ENCODE peak calls at places on chromosomes 6 and 20, in five cellular contexts. One of them, this sample, is unnamed.

GRCh38 chr6:116948535-116949304 is 71.7 kb downstream of the RFX6 start:
- DNase-seq in endothelial cell: no peak
- DNase-seq in GM13977: no peak
- DNase-seq in esophagus muscularis mucosa: no peak
- DNase-seq in CD4-positive, alpha-beta T cell: no peak
- DNase-seq in this sample: no peak

GRCh38 chr6:90326404-90327057 is 29.9 kb upstream of the BACH2 start:
- DNase-seq in esophagus muscularis mucosa: no peak
- DNase-seq in CD4-positive, alpha-beta T cell: no peak
- DNase-seq in endothelial cell: no peak
- DNase-seq in GM13977: no peak
- DNase-seq in this sample: peak; percentile 30

GRCh38 chr6:40328376-40328987 is 258.7 kb downstream of the LRFN2 start:
- DNase-seq in GM13977: no peak
- DNase-seq in endothelial cell: peak; percentile 38
- DNase-seq in esophagus muscularis mucosa: no peak
- DNase-seq in CD4-positive, alpha-beta T cell: peak; percentile 40
- DNase-seq in this sample: peak; percentile 59

GRCh38 chr6:30060634-30060981 is 457 bp upstream of the POLR1H start:
- DNase-seq in CD4-positive, alpha-beta T cell: no peak
- DNase-seq in GM13977: no peak
- DNase-seq in endothelial cell: peak; percentile 32
- DNase-seq in esophagus muscularis mucosa: no peak
- DNase-seq in this sample: peak; percentile 49

GRCh38 chr20:10550204-10551118 is 115.4 kb downstream of the SLX4IP start:
- DNase-seq in esophagus muscularis mucosa: peak; percentile 74
- DNase-seq in endothelial cell: no peak
- DNase-seq in CD4-positive, alpha-beta T cell: no peak
- DNase-seq in GM13977: no peak
- DNase-seq in this sample: peak; percentile 63

GRCh38 chr6:75430631-75431345 is 62.8 kb downstream of the FILIP1 start:
- DNase-seq in esophagus muscularis mucosa: no peak
- DNase-seq in endothelial cell: no peak
- DNase-seq in CD4-positive, alpha-beta T cell: no peak
- DNase-seq in GM13977: no peak
- DNase-seq in this sample: no peak

GRCh38 chr6:13917141-13917540 is 7.6 kb upstream of the RNF182 start:
- DNase-seq in CD4-positive, alpha-beta T cell: no peak
- DNase-seq in GM13977: no peak
- DNase-seq in endothelial cell: no peak
- DNase-seq in esophagus muscularis mucosa: no peak
- DNase-seq in this sample: no peak

GRCh38 chr20:18190466-18191233 is 53.0 kb downstream of the KAT14 start:
- DNase-seq in endothelial cell: no peak
- DNase-seq in esophagus muscularis mucosa: no peak
- DNase-seq in GM13977: no peak
- DNase-seq in CD4-positive, alpha-beta T cell: no peak
- DNase-seq in this sample: no peak

GRCh38 chr6:56226946-56227879 is 20.2 kb downstream of the COL21A1 start:
- DNase-seq in endothelial cell: no peak
- DNase-seq in esophagus muscularis mucosa: no peak
- DNase-seq in GM13977: no peak
- DNase-seq in CD4-positive, alpha-beta T cell: no peak
- DNase-seq in this sample: no peak

GRCh38 chr6:107866606-107867301 is 42.6 kb upstream of the SCML4 start:
- DNase-seq in endothelial cell: peak; percentile 17
- DNase-seq in CD4-positive, alpha-beta T cell: no peak
- DNase-seq in GM13977: peak; percentile 67
- DNase-seq in esophagus muscularis mucosa: no peak
- DNase-seq in this sample: peak; percentile 37

GRCh38 chr6:143501851-143502250 is 9.7 kb downstream of the FUCA2 start:
- DNase-seq in GM13977: no peak
- DNase-seq in endothelial cell: no peak
- DNase-seq in esophagus muscularis mucosa: no peak
- DNase-seq in CD4-positive, alpha-beta T cell: no peak
- DNase-seq in this sample: no peak
- TF ChIP-seq CTCF in GM13977: no peak
- TF ChIP-seq CTCF in endothelial cell: no peak
- TF ChIP-seq CTCF in esophagus muscularis mucosa: no peak
- TF ChIP-seq CTCF in CD4-positive, alpha-beta T cell: no peak
- TF ChIP-seq CTCF in this sample: no peak

GRCh38 chr20:2756056-2756611 is 44.3 kb downstream of the CPXM1 start:
- DNase-seq in endothelial cell: peak; percentile 62
- DNase-seq in GM13977: peak; percentile 26
- DNase-seq in CD4-positive, alpha-beta T cell: no peak
- DNase-seq in esophagus muscularis mucosa: no peak
- DNase-seq in this sample: peak; percentile 28
- TF ChIP-seq CTCF in endothelial cell: peak; percentile 43
- TF ChIP-seq CTCF in GM13977: peak; percentile 49
- TF ChIP-seq CTCF in CD4-positive, alpha-beta T cell: no peak
- TF ChIP-seq CTCF in esophagus muscularis mucosa: peak; percentile 16
- TF ChIP-seq CTCF in this sample: peak; percentile 35

GRCh38 chr6:166625356-166625755 is 1.7 kb downstream of the RPS6KA2 start:
- DNase-seq in CD4-positive, alpha-beta T cell: no peak
- DNase-seq in esophagus muscularis mucosa: no peak
- DNase-seq in GM13977: no peak
- DNase-seq in endothelial cell: no peak
- DNase-seq in this sample: no peak

GRCh38 chr6:166629628-166630027 is 2.6 kb upstream of the RPS6KA2 start:
- DNase-seq in CD4-positive, alpha-beta T cell: no peak
- DNase-seq in GM13977: no peak
- DNase-seq in endothelial cell: no peak
- DNase-seq in esophagus muscularis mucosa: no peak
- DNase-seq in this sample: no peak

GRCh38 chr6:166627875-166628849 is 1.1 kb upstream of the RPS6KA2 start:
- DNase-seq in CD4-positive, alpha-beta T cell: peak; percentile 49
- DNase-seq in esophagus muscularis mucosa: no peak
- DNase-seq in endothelial cell: peak; percentile 87
- DNase-seq in GM13977: peak; percentile 61
- DNase-seq in this sample: peak; percentile 57

GRCh38 chr6:166626177-166627038 is 643 bp downstream of the RPS6KA2 start:
- DNase-seq in CD4-positive, alpha-beta T cell: peak; percentile 16
- DNase-seq in esophagus muscularis mucosa: no peak
- DNase-seq in GM13977: peak; percentile 28
- DNase-seq in endothelial cell: peak; percentile 30
- DNase-seq in this sample: peak; percentile 40

DNA sequence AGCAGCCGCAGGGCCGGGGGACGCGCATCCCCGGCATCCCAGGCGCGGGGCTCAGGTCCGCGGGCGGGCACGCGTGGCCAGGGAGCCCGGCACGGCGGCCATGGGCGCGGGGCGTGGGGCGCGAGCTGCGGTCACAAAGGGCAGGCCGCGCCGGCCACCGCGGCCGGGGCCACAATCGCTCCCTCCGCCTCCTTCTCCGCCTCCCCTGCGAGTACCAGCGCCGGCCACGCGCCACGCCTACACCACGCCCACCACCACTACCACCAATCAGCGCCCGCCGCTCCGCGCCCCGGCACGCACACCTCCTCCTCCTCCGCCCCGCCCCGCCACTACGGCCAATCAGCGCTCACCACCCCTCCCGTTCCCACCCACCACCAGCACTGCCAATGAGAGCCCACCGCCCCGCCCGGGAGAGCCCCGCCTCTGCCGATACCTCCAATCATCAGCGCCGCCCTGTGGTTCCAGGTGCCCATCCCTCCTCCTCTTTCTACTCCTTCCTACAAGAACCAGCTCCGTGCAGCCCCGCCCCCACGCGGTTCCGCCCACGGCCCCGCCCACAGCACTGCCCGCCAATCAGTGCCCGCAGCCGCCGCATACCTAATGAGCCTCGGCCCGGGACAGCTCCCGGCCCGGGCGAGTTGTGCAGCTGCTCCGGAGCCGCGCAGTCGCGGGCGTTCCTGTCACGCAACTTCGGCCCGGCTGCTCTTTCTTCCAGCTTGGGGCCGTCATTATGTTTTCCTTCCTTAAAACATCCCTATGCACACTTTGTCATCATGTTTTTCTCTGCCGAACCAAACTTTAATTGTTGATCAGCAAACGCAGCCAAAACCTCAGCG is at the start of gene RPS6KA2:
- DNase-seq in CD4-positive, alpha-beta T cell: peak; percentile 100
- DNase-seq in esophagus muscularis mucosa: peak; percentile 100
- DNase-seq in endothelial cell: peak; percentile 100
- DNase-seq in GM13977: peak; percentile 99
- DNase-seq in this sample: peak; percentile 100
- TF ChIP-seq CTCF in CD4-positive, alpha-beta T cell: no peak
- TF ChIP-seq CTCF in esophagus muscularis mucosa: no peak
- TF ChIP-seq CTCF in endothelial cell: no peak
- TF ChIP-seq CTCF in GM13977: no peak
- TF ChIP-seq CTCF in this sample: no peak

DNA sequence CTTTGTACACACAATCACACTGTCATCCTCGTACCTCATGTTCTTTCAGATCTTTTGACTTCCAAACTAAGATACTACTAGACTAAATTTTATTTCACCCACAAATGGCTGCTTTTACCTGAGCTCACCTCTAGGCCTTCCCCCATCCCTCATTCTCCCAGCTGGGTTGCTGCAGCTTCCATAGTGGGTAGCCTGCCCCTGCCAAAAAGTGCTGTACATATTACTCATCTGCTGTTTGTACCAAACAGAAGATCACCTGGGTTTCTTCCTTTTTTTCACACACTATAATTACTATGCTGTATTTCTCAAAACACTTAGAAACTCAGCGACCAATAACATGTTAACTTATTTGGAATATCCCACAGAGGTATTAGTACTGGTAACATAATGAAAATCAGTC is 267.6 kb upstream of the PRDM1 start:
- DNase-seq in CD4-positive, alpha-beta T cell: no peak
- DNase-seq in GM13977: no peak
- DNase-seq in endothelial cell: no peak
- DNase-seq in esophagus muscularis mucosa: no peak
- DNase-seq in this sample: no peak
- TF ChIP-seq CTCF in CD4-positive, alpha-beta T cell: no peak
- TF ChIP-seq CTCF in GM13977: no peak
- TF ChIP-seq CTCF in endothelial cell: no peak
- TF ChIP-seq CTCF in esophagus muscularis mucosa: no peak
- TF ChIP-seq CTCF in this sample: no peak

GRCh38 chr6:37485259-37485658 is 14.4 kb downstream of the CCDC167 start:
- DNase-seq in esophagus muscularis mucosa: no peak
- DNase-seq in CD4-positive, alpha-beta T cell: no peak
- DNase-seq in endothelial cell: peak; percentile 24
- DNase-seq in GM13977: no peak
- DNase-seq in this sample: no peak
- TF ChIP-seq CTCF in esophagus muscularis mucosa: no peak
- TF ChIP-seq CTCF in CD4-positive, alpha-beta T cell: no peak
- TF ChIP-seq CTCF in endothelial cell: peak; percentile 35
- TF ChIP-seq CTCF in GM13977: no peak
- TF ChIP-seq CTCF in this sample: no peak

This sample was measured in activated CD8-positive, alpha-beta T cell treated with anti-CD3 and anti-CD28 coated beads for 36 hours.